ENCODE peak calls at places on chromosomes 13 and 19, in four cellular contexts. S is AG10803, G is left lung, C is NAMALWA. Y is an unnamed sample.

GRCh38 chr19:5719274-5719960 is 529 bp downstream of the LONP1 start:
- DNase-seq in C (peak), G (no peak), S (peak), Y (no peak)

GRCh38 chr19:38149597-38149996 is 74.4 kb downstream of the DPF1 start:
- DNase-seq in S (peak), C (no peak), G (no peak), Y (no peak)

GRCh38 chr19:41694831-41695635 is 7.0 kb upstream of the CEACAM7 start:
- DNase-seq in S (no peak), C (no peak), G (no peak), Y (no peak)

GRCh38 chr19:3768015-3768747 is 3.8 kb downstream of the RAX2 start:
- DNase-seq in S (no peak), C (no peak), G (no peak), Y (no peak)

GRCh38 chr19:2055871-2056809 is 5.1 kb upstream of the MKNK2 start:
- DNase-seq in G (peak), C (no peak), S (peak), Y (peak)

GRCh38 chr13:100382787-100383186 is 205.8 kb downstream of the GGACT start:
- DNase-seq in S (peak), G (no peak), C (no peak), Y (no peak)

GRCh38 chr13:39159393-39159792 is 121.1 kb downstream of the NHLRC3 start:
- DNase-seq in G (no peak), C (no peak), S (no peak), Y (peak)

GRCh38 chr13:109790071-109790470 is 3.7 kb upstream of the IRS2 start:
- DNase-seq in S (peak), G (no peak), C (no peak), Y (no peak)

GRCh38 chr19:51811344-51811743 is 16.4 kb downstream of the FPR3 start:
- DNase-seq in S (no peak), G (no peak), C (no peak), Y (no peak)

GRCh38 chr13:93517658-93518057 is 291.1 kb downstream of the GPC6 start:
- DNase-seq in S (no peak), G (no peak), C (no peak), Y (no peak)

GRCh38 chr19:1101337-1101698 is 2.5 kb upstream of the GPX4 start:
- DNase-seq in G (no peak), C (no peak), S (no peak), Y (no peak)

GRCh38 chr19:54390942-54391577 is 24.2 kb upstream of the TTYH1 start:
- DNase-seq in S (peak), G (no peak), C (peak), Y (no peak)

GRCh38 chr13:105612541-105612940 is 922.9 kb downstream of the EFNB2 start:
- DNase-seq in S (no peak), C (no peak), G (no peak), Y (no peak)

GRCh38 chr13:108270442-108270841 is 924 bp downstream of the TNFSF13B start:
- DNase-seq in G (no peak), S (no peak), C (no peak), Y (no peak)

GRCh38 chr19:53908106-53908932 is 759 bp upstream of the CACNG7 start:
- DNase-seq in C (peak), G (no peak), S (peak), Y (no peak)

GRCh38 chr19:15173746-15174404 is 26.9 kb downstream of the NOTCH3 start:
- DNase-seq in S (peak), G (no peak), C (peak), Y (no peak)

GRCh38 chr19:46776927-46777911 is 11.2 kb downstream of the SLC1A5 start:
- DNase-seq in G (no peak), S (no peak), C (peak), Y (no peak)

GRCh38 chr19:17076539-17076919 is 952 bp downstream of the MYO9B start:
- DNase-seq in C (peak), S (peak), G (peak), Y (no peak)

GRCh38 chr13:106536244-106537034 is 977 bp upstream of the EFNB2 start:
- DNase-seq in S (peak), C (peak), G (peak), Y (peak)

GRCh38 chr19:48734625-48735024 is 5.8 kb downstream of the RASIP1 start:
- DNase-seq in S (no peak), C (no peak), G (no peak), Y (no peak)

GRCh38 chr19:3096267-3096901 is 2.2 kb downstream of the GNA11 start:
- DNase-seq in C (no peak), S (no peak), G (peak), Y (no peak)

GRCh38 chr19:9848060-9848459 is 12.9 kb downstream of the PIN1 start:
- DNase-seq in S (no peak), C (peak), G (no peak), Y (no peak)

GRCh38 chr13:51221674-51222509 is at the start of gene FAM124A:
- DNase-seq in G (no peak), C (peak), S (peak), Y (no peak)

GRCh38 chr19:38663156-38663651 is 15.8 kb downstream of the ACTN4 start:
- DNase-seq in C (no peak), S (no peak), G (no peak), Y (no peak)

GRCh38 chr19:47183579-47183978 is 47.4 kb downstream of the BBC3 start:
- DNase-seq in C (no peak), S (no peak), G (no peak), Y (no peak)

GRCh38 chr19:4676955-4677731 is 7.0 kb upstream of the MYDGF start:
- DNase-seq in S (peak), G (no peak), C (peak), Y (no peak)

GRCh38 chr19:18587962-18588610 is 512 bp upstream of the REX1BD start:
- DNase-seq in S (no peak), C (peak), G (peak), Y (no peak)

GRCh38 chr13:106709509-106709908 is 141.6 kb upstream of the ARGLU1 start:
- DNase-seq in G (no peak), C (no peak), S (peak), Y (no peak)

GRCh38 chr13:23966691-23967615 is 69.7 kb upstream of the C1QTNF9B start:
- DNase-seq in C (no peak), S (no peak), G (no peak), Y (no peak)

GRCh38 chr19:49739933-49740332 is 23.2 kb downstream of the TSKS start:
- DNase-seq in G (no peak), S (no peak), C (no peak), Y (no peak)

GRCh38 chr13:39612023-39612637 is 9.1 kb upstream of the LHFPL6 start:
- DNase-seq in G (no peak), S (peak), C (peak), Y (peak)

GRCh38 chr13:48636550-48636949 is 17.2 kb upstream of the CYSLTR2 start:
- DNase-seq in C (no peak), G (no peak), S (peak), Y (no peak)

GRCh38 chr19:7799640-7800355 is 30.2 kb upstream of the EVI5L start:
- DNase-seq in G (peak), S (peak), C (peak), Y (peak)

GRCh38 chr19:35038623-35039512 is 2.7 kb upstream of the HPN start:
- DNase-seq in C (no peak), S (peak), G (no peak), Y (peak)